ENCODE peak calls at places on chromosome 11, in seven cellular contexts. T, B, W, F, C, L and K are unnamed samples. For H3K4me1, the result is how much of the 10 kb centered on the place peaks cover.

GRCh38 chr11:44917741-44918140 is 32.9 kb downstream of the TP53I11 start:
- DNase-seq in T (no peak), B (no peak), W (no peak), F (no peak), C (no peak), L (no peak), K (no peak)

GRCh38 chr11:117771841-117772240 is 25.2 kb downstream of the DSCAML1 start:
- DNase-seq in T (no peak), B (no peak), W (no peak), F (no peak), C (no peak), L (no peak), K (no peak)

GRCh38 chr11:36385121-36385530 is 89.0 kb downstream of the PRR5L start:
- DNase-seq in T (no peak), B (no peak), W (peak), F (no peak), C (peak), L (no peak), K (peak)

GRCh38 chr11:62105611-62106245 is 18.1 kb upstream of the INCENP start:
- DNase-seq in T (no peak), B (no peak), W (peak), F (no peak), C (no peak), L (no peak), K (no peak)

GRCh38 chr11:128498846-128499245 is 88.5 kb downstream of the ETS1 start:
- DNase-seq in T (no peak), B (no peak), W (peak), F (peak), C (peak), L (no peak), K (no peak)

GRCh38 chr11:123588863-123589262 is 65.6 kb downstream of the SCN3B start:
- DNase-seq in T (no peak), B (no peak), W (no peak), F (no peak), C (no peak), L (no peak), K (no peak)

GRCh38 chr11:15826826-15827225 is 529.5 kb downstream of the SOX6 start:
- DNase-seq in T (no peak), B (peak), W (no peak), F (peak), C (no peak), L (no peak), K (no peak)

GRCh38 chr11:134949121-134949591 is 537.1 kb upstream of the B3GAT1 start:
- DNase-seq in T (no peak), B (peak), W (peak), F (peak), C (peak), L (peak), K (peak)

GRCh38 chr11:116821050-116821918 is 1.8 kb downstream of the APOA4 start:
- DNase-seq in T (no peak), B (no peak), W (no peak), F (no peak), C (no peak), L (no peak), K (no peak)

GRCh38 chr11:45319077-45319476 is 32.9 kb upstream of the SYT13 start:
- DNase-seq in T (no peak), B (no peak), W (no peak), F (no peak), C (no peak), L (no peak), K (no peak)

GRCh38 chr11:15651033-15651432 is 536.3 kb downstream of the INSC start:
- DNase-seq in T (no peak), B (no peak), W (no peak), F (no peak), C (no peak), L (no peak), K (no peak)

GRCh38 chr11:61791737-61792309 is 576 bp downstream of the TMEM258 start:
- DNase-seq in T (no peak), B (peak), W (peak), F (peak), C (peak), L (no peak), K (peak)

GRCh38 chr11:120141144-120142071 is 3.5 kb upstream of the TRIM29 start:
- DNase-seq in T (no peak), B (no peak), W (no peak), F (no peak), C (no peak), L (no peak), K (no peak)

GRCh38 chr11:34214961-34215805 is 109.8 kb downstream of the NAT10 start:
- DNase-seq in T (no peak), B (peak), W (peak), F (peak), C (peak), L (no peak), K (peak)

GRCh38 chr11:75667831-75668507 is 869 bp downstream of the MAP6 start:
- DNase-seq in T (no peak), B (no peak), W (no peak), F (peak), C (peak), L (no peak), K (peak)

GRCh38 chr11:83054904-83055380 is 16.8 kb downstream of the RAB30 start:
- DNase-seq in T (no peak), B (no peak), W (no peak), F (no peak), C (no peak), L (no peak), K (peak)

GRCh38 chr11:61779666-61780525 is 12.5 kb downstream of the TMEM258 start:
- DNase-seq in T (no peak), B (no peak), W (no peak), F (no peak), C (no peak), L (no peak), K (no peak)

GRCh38 chr11:57379732-57380131 is 1.2 kb downstream of the PRG3 start:
- DNase-seq in T (no peak), B (no peak), W (peak), F (peak), C (peak), L (no peak), K (peak)

GRCh38 chr11:110433393-110434333 is 3.9 kb downstream of the FDX1 start:
- DNase-seq in T (peak), B (no peak), W (peak), F (peak), C (no peak), L (no peak), K (peak)

GRCh38 chr11:110991621-110992355 is 253.7 kb upstream of the POU2AF2 start:
- DNase-seq in T (no peak), B (no peak), W (peak), F (peak), C (peak), L (peak), K (no peak)

GRCh38 chr11:13857828-13858227 is 104.7 kb upstream of the SPON1 start:
- DNase-seq in T (no peak), B (no peak), W (no peak), F (no peak), C (no peak), L (no peak), K (peak)

GRCh38 chr11:119673389-119674336 is 55.3 kb downstream of the NECTIN1 start:
- DNase-seq in T (no peak), B (no peak), W (no peak), F (no peak), C (no peak), L (no peak), K (no peak)

GRCh38 chr11:3947084-3947483 is 91.6 kb downstream of the STIM1 start:
- DNase-seq in T (peak), B (no peak), W (peak), F (no peak), C (peak), L (peak), K (no peak)

GRCh38 chr11:6389921-6390717 is at the start of gene SMPD1:
- DNase-seq in T (peak), B (peak), W (peak), F (peak), C (peak), L (peak), K (peak)

DNA sequence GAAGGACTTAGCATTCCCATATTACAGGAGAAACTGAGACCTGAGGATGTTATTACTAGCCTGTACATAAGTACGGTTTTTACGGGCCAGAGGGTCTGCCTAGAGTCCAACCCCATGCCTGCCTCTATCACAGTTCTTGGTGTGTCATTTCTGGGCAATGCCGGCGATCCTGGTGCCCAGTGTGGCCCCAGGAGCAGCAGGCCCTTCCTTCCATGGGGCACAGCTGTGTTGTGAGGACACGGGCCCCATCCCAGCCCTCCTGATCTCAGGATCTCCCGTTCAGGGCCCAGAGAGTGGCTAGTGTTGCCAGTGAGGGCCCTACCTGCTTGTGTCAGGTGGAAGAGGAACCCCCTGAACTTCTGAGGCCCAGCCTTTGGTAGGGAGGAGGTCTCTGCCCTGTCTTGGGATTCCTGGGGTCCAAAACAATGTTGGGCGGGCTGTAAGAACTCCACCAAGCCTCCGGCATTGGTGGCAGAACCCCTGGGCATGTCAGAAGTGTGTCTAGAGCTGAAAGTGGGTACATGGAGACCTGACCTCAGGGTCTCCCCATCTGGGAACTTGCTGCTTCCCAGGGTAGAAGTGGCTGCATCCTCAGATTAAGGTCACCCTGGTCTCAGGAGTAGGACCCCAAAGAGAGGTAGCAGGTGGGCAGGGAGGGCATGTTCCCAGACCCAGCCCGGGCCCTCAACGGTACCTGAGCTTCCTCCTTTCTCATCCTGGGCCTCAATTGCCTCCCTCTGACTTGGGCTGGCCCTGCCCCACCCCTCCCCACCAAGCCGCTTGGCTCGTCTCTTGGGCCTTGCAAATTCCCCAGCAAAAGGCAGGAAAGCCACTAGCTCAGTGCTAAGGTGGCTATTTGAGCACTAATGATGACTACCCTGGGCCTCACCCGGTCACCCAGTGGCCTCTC is 74.6 kb upstream of the KCNQ1OT1 start:
- DNase-seq in T (no peak), B (no peak), W (no peak), F (no peak), C (no peak), L (no peak), K (no peak)
- H3K4me1 ChIP-seq in T (under half), B (under half), W (under half), F (under half), C (under half), L (under half), K (under half)

GRCh38 chr11:106969660-106970059 is 48.6 kb downstream of the GUCY1A2 start:
- DNase-seq in T (no peak), B (no peak), W (no peak), F (no peak), C (no peak), L (no peak), K (no peak)
- H3K4me1 ChIP-seq in T (under half), B (under half), W (under half), F (under half), C (under half), L (under half), K (under half)

GRCh38 chr11:67280791-67281551 is 8.1 kb upstream of the ANKRD13D start:
- DNase-seq in T (no peak), B (no peak), W (no peak), F (no peak), C (no peak), L (no peak), K (no peak)
- H3K4me1 ChIP-seq in T (under half), B (under half), W (under half), F (under half), C (under half), L (under half), K (under half)

GRCh38 chr11:64935634-64936081 is at the start of gene GPHA2:
- DNase-seq in T (no peak), B (no peak), W (peak), F (peak), C (peak), L (no peak), K (peak)
- H3K4me1 ChIP-seq in T (under half), B (under half), W (under half), F (under half), C (under half), L (under half), K (under half)

GRCh38 chr11:20033806-20034205 is 126.5 kb downstream of the DBX1 start:
- DNase-seq in T (no peak), B (no peak), W (no peak), F (no peak), C (no peak), L (no peak), K (no peak)

GRCh38 chr11:20031155-20032001 is 128.9 kb downstream of the DBX1 start:
- DNase-seq in T (no peak), B (no peak), W (peak), F (peak), C (peak), L (no peak), K (peak)

GRCh38 chr11:20030472-20030871 is 129.8 kb downstream of the DBX1 start:
- DNase-seq in T (no peak), B (no peak), W (no peak), F (no peak), C (no peak), L (no peak), K (no peak)

GRCh38 chr11:20032577-20033265 is 127.6 kb downstream of the DBX1 start:
- DNase-seq in T (no peak), B (no peak), W (no peak), F (no peak), C (no peak), L (no peak), K (no peak)

GRCh38 chr11:20032127-20032526 is 128.1 kb downstream of the DBX1 start:
- DNase-seq in T (no peak), B (no peak), W (no peak), F (no peak), C (no peak), L (no peak), K (no peak)
- H3K4me1 ChIP-seq in T (under half), B (under half), W (under half), F (under half), C (under half), L (under half), K (half or more)

GRCh38 chr11:65429724-65430405 is 7.3 kb downstream of the NEAT1 start:
- DNase-seq in T (peak), B (no peak), W (peak), F (no peak), C (peak), L (no peak), K (peak)
- H3K4me1 ChIP-seq in T (half or more), B (under half), W (under half), F (under half), C (under half), L (half or more), K (under half)

DNA sequence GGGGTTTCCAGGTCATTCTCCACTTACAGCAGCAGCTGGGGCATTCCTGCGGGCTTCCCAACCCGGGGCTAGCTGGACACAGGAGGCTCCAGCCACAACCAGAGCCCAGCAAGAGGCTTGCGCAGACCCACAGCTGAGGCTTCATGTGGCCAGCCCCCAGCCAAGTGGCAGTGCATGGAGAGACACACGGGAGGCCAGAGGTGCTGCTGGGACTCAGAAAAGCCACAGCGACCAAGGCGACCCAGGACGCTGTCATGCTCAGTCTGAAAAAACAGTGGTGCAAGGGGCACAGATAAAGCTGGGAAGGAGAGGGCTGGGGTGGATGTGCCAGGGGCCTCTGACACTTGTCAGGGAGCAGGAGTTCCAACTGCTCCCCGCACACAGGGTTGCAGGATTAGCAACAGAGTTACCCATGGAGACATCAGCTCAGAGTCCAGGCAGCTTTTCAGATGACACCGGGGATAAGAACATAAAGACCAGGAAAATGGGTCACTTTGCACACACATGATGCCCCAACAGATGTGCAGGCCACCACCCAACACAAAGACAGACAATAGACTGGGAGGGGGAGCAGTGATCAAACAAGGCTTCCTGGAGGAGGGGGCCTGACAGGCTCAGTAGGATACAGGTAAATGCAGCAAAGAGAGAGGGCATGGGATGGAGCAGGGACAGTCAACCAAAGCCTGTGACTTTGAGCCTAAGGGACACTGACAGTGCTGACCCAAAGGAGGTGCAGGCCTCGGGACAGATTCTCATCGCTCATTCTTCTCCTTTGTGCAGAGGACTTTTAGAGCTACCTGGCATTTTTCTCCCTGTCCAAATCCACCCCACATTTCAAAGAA is 6.9 kb upstream of the NEAT1 start:
- DNase-seq in T (no peak), B (no peak), W (peak), F (no peak), C (no peak), L (no peak), K (no peak)
- H3K4me1 ChIP-seq in T (under half), B (half or more), W (under half), F (under half), C (under half), L (half or more), K (under half)

GRCh38 chr11:70628176-70628860 is 230.0 kb downstream of the CTTN start:
- DNase-seq in T (no peak), B (no peak), W (no peak), F (no peak), C (no peak), L (no peak), K (no peak)

GRCh38 chr11:70627219-70627618 is 228.9 kb downstream of the CTTN start:
- DNase-seq in T (no peak), B (no peak), W (no peak), F (no peak), C (no peak), L (no peak), K (no peak)

GRCh38 chr11:70630068-70630467 is 231.7 kb downstream of the CTTN start:
- DNase-seq in T (no peak), B (no peak), W (no peak), F (no peak), C (no peak), L (no peak), K (no peak)

GRCh38 chr11:70630816-70631623 is 232.7 kb downstream of the CTTN start:
- DNase-seq in T (no peak), B (no peak), W (no peak), F (no peak), C (no peak), L (no peak), K (no peak)

DNA sequence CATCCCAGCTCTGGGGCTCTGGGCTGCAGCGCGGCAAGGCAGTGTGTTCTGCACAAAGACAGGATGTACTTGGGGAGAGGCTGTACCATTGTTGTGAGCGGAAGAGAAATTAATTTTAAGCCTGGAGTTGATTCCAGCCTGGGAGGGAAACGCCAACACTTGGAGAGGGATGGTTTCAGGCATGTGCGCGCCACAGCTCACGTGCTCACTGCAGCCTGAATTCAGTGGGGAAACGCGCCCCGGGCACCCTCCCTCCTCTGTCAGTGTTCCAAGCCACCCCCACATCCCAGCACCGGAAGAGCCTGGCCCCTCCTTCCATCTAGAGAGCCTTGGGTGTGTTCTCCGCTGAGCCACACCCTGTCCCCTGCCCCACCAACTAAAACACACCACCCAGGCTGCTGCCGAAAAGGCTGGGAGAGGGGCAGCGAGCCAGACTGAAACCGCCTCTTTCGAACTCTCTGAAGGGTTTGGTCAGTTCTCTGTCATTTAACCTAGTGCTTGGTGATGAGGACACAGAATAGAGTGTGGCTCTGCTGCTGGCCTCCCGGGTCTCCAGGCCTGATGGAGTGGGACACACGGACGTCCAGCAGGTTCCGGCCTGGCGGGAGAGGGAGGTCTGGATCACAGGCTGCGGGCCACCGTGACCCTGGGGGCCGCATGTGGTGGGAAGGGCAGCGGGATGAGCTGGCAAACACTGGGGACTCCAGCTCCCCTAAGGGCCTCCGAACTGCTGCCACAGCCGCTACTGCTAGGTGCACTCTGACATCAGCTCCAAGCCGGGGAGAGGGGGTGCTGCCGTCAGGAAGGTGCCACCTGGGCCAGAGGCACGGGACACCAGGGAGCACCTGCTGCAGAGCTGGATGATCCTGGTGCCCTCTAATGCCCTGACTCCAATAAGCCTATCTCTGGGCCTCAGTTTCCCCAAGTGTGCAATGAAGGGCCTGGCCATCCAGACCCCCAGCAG is 230.8 kb downstream of the CTTN start:
- DNase-seq in T (no peak), B (no peak), W (no peak), F (no peak), C (no peak), L (no peak), K (no peak)
- H3K4me1 ChIP-seq in T (under half), B (under half), W (under half), F (under half), C (under half), L (under half), K (under half)